ENCODE peak calls at places on chromosomes 5 and 9, in four cellular contexts. Y is astrocyte, W is heart left ventricle, B is GM23338. K is an unnamed sample.
A peak's percentile ranks its signal among the peaks of the same experiment; 100 is the strongest.

GRCh38 chr9:111728617-111729366 is 65.9 kb downstream of the SHOC1 start:
- DNase-seq in Y (peak; percentile 96), W (no peak), B (no peak), K (no peak)

GRCh38 chr5:118076490-118076889 is 911.9 kb downstream of the DTWD2 start:
- DNase-seq in B (no peak), W (no peak), Y (no peak), K (no peak)

GRCh38 chr5:134130239-134130945 is 15.9 kb downstream of the TCF7 start:
- DNase-seq in Y (no peak), B (no peak), W (peak; percentile 19), K (no peak)

GRCh38 chr9:127187231-127187956 is 65.0 kb upstream of the ANGPTL2 start:
- DNase-seq in Y (peak; percentile 97), W (peak; percentile 83), B (no peak), K (no peak)

GRCh38 chr9:113886933-113887332 is 10.8 kb downstream of the ZNF618 start:
- DNase-seq in W (no peak), B (no peak), Y (no peak), K (no peak)

GRCh38 chr9:78365979-78366697 is 69.2 kb downstream of the PSAT1 start:
- DNase-seq in B (peak; percentile 23), W (no peak), Y (no peak), K (no peak)

GRCh38 chr5:157516626-157517325 is 56.8 kb downstream of the NIPAL4 start:
- DNase-seq in B (no peak), W (peak; percentile 90), Y (peak; percentile 96), K (no peak)

GRCh38 chr5:7976411-7977190 is 107.7 kb downstream of the MTRR start:
- DNase-seq in Y (peak; percentile 20), B (no peak), W (no peak), K (no peak)

GRCh38 chr5:124102491-124102890 is 590.5 kb downstream of the CSNK1G3 start:
- DNase-seq in Y (peak; percentile 6), B (no peak), W (no peak), K (no peak)

GRCh38 chr5:171749365-171749764 is 36.3 kb upstream of the SMIM23 start:
- DNase-seq in B (no peak), W (no peak), Y (no peak), K (no peak)

GRCh38 chr9:92954078-92954861 is 6.9 kb downstream of the FGD3 start:
- DNase-seq in Y (peak; percentile 58), W (peak; percentile 73), B (no peak), K (no peak)

GRCh38 chr5:54040773-54041172 is 269.6 kb downstream of the ARL15 start:
- DNase-seq in W (no peak), Y (no peak), B (no peak), K (no peak)

GRCh38 chr5:158722940-158723339 is 376.8 kb downstream of the EBF1 start:
- DNase-seq in B (peak; percentile 76), W (no peak), Y (no peak), K (no peak)

GRCh38 chr5:65144136-65144871 is 337.4 kb downstream of the ADAMTS6 start:
- DNase-seq in B (no peak), Y (no peak), W (no peak), K (no peak)

GRCh38 chr5:43231977-43232376 is 40.0 kb downstream of the NIM1K start:
- DNase-seq in Y (no peak), B (peak; percentile 34), W (no peak), K (peak; percentile 91)

GRCh38 chr9:133683494-133684460 is 47.6 kb downstream of the DBH start:
- DNase-seq in B (no peak), Y (no peak), W (peak; percentile 85), K (peak; percentile 52)

GRCh38 chr5:3346111-3346820 is 249.4 kb upstream of the IRX1 start:
- DNase-seq in B (no peak), W (no peak), Y (no peak), K (peak; percentile 14)

GRCh38 chr5:31726952-31727351 is 88.0 kb downstream of the PDZD2 start:
- DNase-seq in B (no peak), W (no peak), Y (no peak), K (no peak)

GRCh38 chr5:65482727-65483473 is 1.2 kb upstream of the ADAMTS6 start:
- DNase-seq in Y (peak; percentile 70), B (peak; percentile 85), W (no peak), K (no peak)

GRCh38 chr5:65013141-65013540 is 244.4 kb downstream of the CWC27 start:
- DNase-seq in Y (no peak), W (no peak), B (no peak), K (no peak)

GRCh38 chr5:181188700-181189362 is 16.2 kb downstream of the TRIM7 start:
- DNase-seq in W (peak; percentile 66), B (peak; percentile 80), Y (no peak), K (no peak)

GRCh38 chr5:145835839-145836222 is 689 bp upstream of the PRELID2 start:
- DNase-seq in W (no peak), B (no peak), Y (no peak), K (no peak)

GRCh38 chr5:123868267-123868666 is 356.3 kb downstream of the CSNK1G3 start:
- DNase-seq in Y (no peak), B (no peak), W (no peak), K (no peak)

GRCh38 chr5:66720776-66721175 is 124.6 kb downstream of the MAST4 start:
- DNase-seq in B (peak; percentile 49), Y (no peak), W (no peak), K (no peak)

GRCh38 chr5:14449052-14449661 is 132.4 kb upstream of the OTULINL start:
- DNase-seq in B (no peak), W (peak; percentile 35), Y (peak; percentile 97), K (no peak)

GRCh38 chr5:94432499-94432898 is 185.9 kb downstream of the KIAA0825 start:
- DNase-seq in B (no peak), W (no peak), Y (peak; percentile 49), K (no peak)

GRCh38 chr5:136193396-136193935 is 504 bp upstream of the SMIM32 start:
- DNase-seq in Y (no peak), B (no peak), W (no peak), K (peak; percentile 37)
- H3K27ac ChIP-seq in Y (no peak overlapping the region), B (no peak overlapping the region), W (no peak overlapping the region), K (no peak overlapping the region)

GRCh38 chr9:86488345-86488744 is 134.1 kb upstream of the TUT7 start:
- DNase-seq in Y (no peak), B (no peak), W (no peak), K (no peak)

GRCh38 chr9:86487222-86487841 is 133.1 kb upstream of the TUT7 start:
- DNase-seq in B (peak; percentile 74), Y (peak; percentile 36), W (no peak), K (no peak)

GRCh38 chr9:86485359-86485758 is 131.1 kb upstream of the TUT7 start:
- DNase-seq in W (no peak), Y (no peak), B (no peak), K (no peak)

GRCh38 chr9:86491634-86492266 is 137.5 kb upstream of the TUT7 start:
- DNase-seq in W (no peak), B (no peak), Y (no peak), K (no peak)

GRCh38 chr9:86488794-86489193 is 134.6 kb upstream of the TUT7 start:
- DNase-seq in B (peak; percentile 54), Y (no peak), W (no peak), K (no peak)
- TF ChIP-seq CTCF in B (peak; percentile 33), Y (no peak), W (no peak), K (no peak)

DNA sequence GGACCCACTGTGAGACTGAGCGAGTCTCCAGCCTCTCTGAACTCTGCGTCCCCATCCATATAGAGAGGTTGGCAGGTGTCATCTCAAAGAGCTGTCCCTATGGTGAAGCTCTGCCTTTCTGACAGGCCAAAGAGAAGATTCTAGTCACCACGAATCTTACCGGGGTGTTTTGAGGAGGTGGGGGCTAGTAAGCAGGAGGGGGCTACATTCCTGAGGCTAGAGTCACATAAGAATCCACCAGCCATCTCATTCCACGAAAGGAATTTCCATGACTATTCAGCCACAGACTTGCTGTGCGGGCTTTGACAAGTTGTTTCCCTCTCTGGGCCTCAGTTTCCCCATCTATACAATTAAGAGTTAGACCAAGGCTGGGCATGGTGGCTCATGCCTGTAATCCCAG is 16.3 kb downstream of the PDGFRB start:
- DNase-seq in Y (peak; percentile 96), W (no peak), B (no peak), K (no peak)
- H3K27ac ChIP-seq in Y (peak overlapping the region; percentile 99), W (peak overlapping the region; percentile 74), B (peak overlapping the region; percentile 26), K (peak overlapping the region; percentile 93)

GRCh38 chr5:80962630-80963520 is 2.7 kb downstream of the RASGRF2 start:
- DNase-seq in Y (no peak), B (no peak), W (no peak), K (no peak)

GRCh38 chr5:80959768-80960442 is at the start of gene RASGRF2:
- DNase-seq in W (peak; percentile 30), B (peak; percentile 89), Y (peak; percentile 31), K (peak; percentile 24)

GRCh38 chr5:80961376-80962281 is 1.5 kb downstream of the RASGRF2 start:
- DNase-seq in B (no peak), Y (peak; percentile 40), W (no peak), K (no peak)

GRCh38 chr5:80959138-80959537 is 1.0 kb upstream of the RASGRF2 start:
- DNase-seq in Y (no peak), B (peak; percentile 66), W (no peak), K (no peak)

DNA sequence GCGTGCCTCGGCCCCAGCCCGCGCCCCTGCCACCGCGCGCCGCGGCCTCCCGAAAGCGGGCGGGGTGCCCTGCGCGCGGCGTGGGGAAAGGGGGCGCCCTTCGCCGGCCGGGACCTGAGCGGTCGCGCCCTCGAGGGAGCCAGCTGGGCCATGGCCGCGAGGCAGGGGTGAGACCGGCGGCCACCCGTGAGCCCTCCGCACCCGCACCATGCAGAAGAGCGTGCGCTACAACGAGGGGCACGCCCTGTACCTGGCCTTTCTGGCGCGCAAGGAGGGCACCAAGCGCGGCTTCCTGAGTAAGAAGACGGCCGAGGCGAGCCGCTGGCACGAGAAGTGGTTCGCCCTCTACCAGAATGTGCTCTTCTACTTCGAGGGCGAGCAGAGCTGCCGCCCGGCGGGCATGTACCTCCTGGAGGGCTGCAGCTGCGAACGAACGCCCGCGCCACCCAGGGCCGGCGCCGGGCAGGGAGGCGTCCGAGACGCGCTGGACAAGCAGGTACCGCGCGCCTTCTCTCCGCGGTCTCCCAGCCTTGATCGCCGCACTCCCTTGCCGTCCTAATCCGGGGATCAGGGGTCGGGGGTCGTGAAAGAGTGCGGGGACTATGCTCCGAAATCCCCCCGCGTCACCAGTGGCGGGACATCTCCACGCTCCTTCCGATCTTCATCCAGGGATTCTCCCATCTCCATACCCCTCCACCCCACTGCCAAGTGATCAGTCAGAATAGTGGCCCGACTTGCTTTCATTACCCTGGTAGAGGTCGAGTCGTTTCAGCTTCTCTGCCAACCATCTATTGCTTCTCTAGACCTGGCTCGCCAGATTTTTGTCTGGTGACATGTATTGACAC is 590 bp downstream of the RASGRF2 start:
- DNase-seq in Y (no peak), W (peak; percentile 44), B (peak; percentile 58), K (peak; percentile 52)
- TF ChIP-seq CTCF in Y (no peak), W (no peak), B (peak; percentile 41), K (peak; percentile 19)

GRCh38 chr5:95840969-95841368 is 18.4 kb upstream of the GLRX start:
- DNase-seq in W (no peak), Y (no peak), B (no peak), K (no peak)
- H3K27ac ChIP-seq in W (no peak overlapping the region), Y (no peak overlapping the region), B (no peak overlapping the region), K (peak overlapping the region; percentile 97)

GRCh38 chr9:132135456-132135855 is 26.4 kb upstream of the NTNG2 start:
- DNase-seq in B (no peak), Y (no peak), W (no peak), K (no peak)
- TF ChIP-seq CTCF in B (no peak), Y (no peak), W (no peak), K (no peak)

K was measured in right lobe of liver.